ENCODE peak calls at places on chromosomes 4 and X, in eight cellular contexts. D is choroid plexus epithelial cell; L is CD8-positive, alpha-beta T cell; X is PC-3; O is mammary epithelial cell; H is brain microvascular endothelial cell; G is psoas muscle; T is kidney epithelial cell. V is an unnamed sample.

GRCh38 chrX:16739574-16739973 is 20.2 kb downstream of the SYAP1 start:
- DNase-seq in D (peak), L (no peak), X (peak), O (no peak), H (no peak), G (no peak), T (no peak), V (peak)

GRCh38 chr4:67886281-67886680 is 2.5 kb upstream of the TMPRSS11D start:
- DNase-seq in D (peak), L (no peak), X (peak), O (peak), H (peak), G (no peak), T (no peak), V (peak)

GRCh38 chrX:122943918-122944317 is 240.2 kb upstream of the GRIA3 start:
- DNase-seq in D (peak), L (no peak), X (peak), O (peak), H (peak), G (no peak), T (peak), V (no peak)

GRCh38 chrX:40098264-40099045 is 697 bp upstream of the BCOR start:
- DNase-seq in D (peak), L (peak), X (peak), O (peak), H (no peak), G (peak), T (no peak), V (peak)

GRCh38 chr4:157702821-157703220 is 470.0 kb downstream of the GASK1B start:
- DNase-seq in D (no peak), L (no peak), X (no peak), O (no peak), H (no peak), G (no peak), T (no peak), V (no peak)

GRCh38 chr4:170145120-170145519 is 55.4 kb upstream of the AADAT start:
- DNase-seq in D (no peak), L (no peak), X (no peak), O (no peak), H (no peak), G (no peak), T (no peak), V (no peak)

GRCh38 chrX:115697806-115698205 is 136.8 kb downstream of the PLS3 start:
- DNase-seq in D (no peak), L (no peak), X (peak), O (no peak), H (no peak), G (no peak), T (no peak), V (no peak)

GRCh38 chr4:5660185-5660584 is 48.2 kb downstream of the EVC2 start:
- DNase-seq in D (peak), L (no peak), X (peak), O (peak), H (no peak), G (no peak), T (no peak), V (no peak)

GRCh38 chrX:10892605-10893225 is 218.4 kb upstream of the HCCS start:
- DNase-seq in D (no peak), L (no peak), X (no peak), O (peak), H (no peak), G (no peak), T (no peak), V (no peak)

GRCh38 chrX:48071064-48071985 is at the start of gene ZNF630:
- DNase-seq in D (peak), L (peak), X (peak), O (peak), H (peak), G (peak), T (peak), V (no peak)

GRCh38 chr4:87943660-87944149 is 31.8 kb upstream of the SPP1 start:
- DNase-seq in D (no peak), L (no peak), X (no peak), O (no peak), H (no peak), G (no peak), T (no peak), V (no peak)

GRCh38 chr4:143329985-143330384 is 6.7 kb upstream of the GAB1 start:
- DNase-seq in D (no peak), L (no peak), X (no peak), O (no peak), H (no peak), G (no peak), T (no peak), V (no peak)

GRCh38 chrX:134880866-134881265 is 109.9 kb upstream of the SMIM10 start:
- DNase-seq in D (peak), L (no peak), X (no peak), O (no peak), H (peak), G (no peak), T (no peak), V (no peak)

GRCh38 chr4:2931765-2932560 is 31.2 kb downstream of the NOP14 start:
- DNase-seq in D (no peak), L (peak), X (no peak), O (no peak), H (no peak), G (peak), T (no peak), V (peak)

GRCh38 chrX:133549319-133549933 is 134.1 kb upstream of the GPC4 start:
- DNase-seq in D (no peak), L (no peak), X (no peak), O (no peak), H (no peak), G (no peak), T (no peak), V (no peak)

GRCh38 chr4:37742149-37742548 is 56.0 kb upstream of the RELL1 start:
- DNase-seq in D (no peak), L (no peak), X (peak), O (peak), H (no peak), G (no peak), T (no peak), V (no peak)

GRCh38 chr4:3311489-3312171 is 18.8 kb downstream of the RGS12 start:
- DNase-seq in D (no peak), L (no peak), X (peak), O (peak), H (no peak), G (no peak), T (no peak), V (no peak)

GRCh38 chr4:185835336-185835735 is 23.3 kb upstream of the SORBS2 start:
- DNase-seq in D (no peak), L (no peak), X (no peak), O (no peak), H (no peak), G (no peak), T (no peak), V (no peak)

GRCh38 chrX:120697053-120697452 is 67.2 kb upstream of the C1GALT1C1 start:
- DNase-seq in D (no peak), L (peak), X (no peak), O (no peak), H (no peak), G (no peak), T (no peak), V (no peak)

GRCh38 chr4:73436674-73437557 is 895 bp downstream of the AFP start:
- DNase-seq in D (no peak), L (no peak), X (no peak), O (no peak), H (no peak), G (no peak), T (no peak), V (no peak)

GRCh38 chr4:78545275-78546246 is 6.0 kb upstream of the ANXA3 start:
- DNase-seq in D (no peak), L (no peak), X (peak), O (peak), H (no peak), G (no peak), T (no peak), V (no peak)

GRCh38 chr4:166458756-166459155 is 585.7 kb downstream of the TLL1 start:
- DNase-seq in D (peak), L (no peak), X (peak), O (peak), H (peak), G (no peak), T (peak), V (no peak)

GRCh38 chr4:79700356-79700755 is 292.3 kb upstream of the GK2 start:
- DNase-seq in D (no peak), L (no peak), X (no peak), O (no peak), H (no peak), G (no peak), T (no peak), V (no peak)

GRCh38 chrX:13279279-13280009 is 40.4 kb downstream of the ATXN3L start:
- DNase-seq in D (no peak), L (no peak), X (no peak), O (no peak), H (no peak), G (no peak), T (no peak), V (no peak)

GRCh38 chr4:80465238-80465637 is 129.7 kb downstream of the CFAP299 start:
- DNase-seq in D (no peak), L (no peak), X (no peak), O (no peak), H (no peak), G (no peak), T (no peak), V (no peak)

GRCh38 chr4:138749303-138749702 is 266.3 kb upstream of the NOCT start:
- DNase-seq in D (peak), L (no peak), X (no peak), O (peak), H (peak), G (no peak), T (no peak), V (no peak)

GRCh38 chrX:153762636-153763173 is 1.3 kb upstream of the PLXNB3 start:
- DNase-seq in D (no peak), L (no peak), X (no peak), O (no peak), H (no peak), G (no peak), T (no peak), V (no peak)

GRCh38 chrX:98480606-98481005 is 1596.9 kb downstream of the RPA4 start:
- DNase-seq in D (no peak), L (no peak), X (peak), O (peak), H (no peak), G (no peak), T (no peak), V (no peak)

GRCh38 chr4:16573744-16574143 is 324.7 kb downstream of the LDB2 start:
- DNase-seq in D (peak), L (no peak), X (peak), O (no peak), H (no peak), G (no peak), T (no peak), V (no peak)

GRCh38 chr4:102500371-102501175 is 586 bp upstream of the NFKB1 start:
- DNase-seq in D (peak), L (peak), X (peak), O (peak), H (peak), G (peak), T (no peak), V (no peak)

GRCh38 chr4:98468744-98469143 is 189.7 kb downstream of the TSPAN5 start:
- DNase-seq in D (peak), L (no peak), X (no peak), O (no peak), H (peak), G (no peak), T (no peak), V (no peak)

GRCh38 chr4:173365359-173365996 is 5.3 kb upstream of the SAP30 start:
- DNase-seq in D (no peak), L (no peak), X (no peak), O (no peak), H (no peak), G (no peak), T (no peak), V (no peak)

GRCh38 chrX:120310861-120311631 is at the start of gene TMEM255A:
- DNase-seq in D (no peak), L (no peak), X (no peak), O (no peak), H (no peak), G (no peak), T (no peak), V (no peak)

GRCh38 chr4:1682860-1683259 is 1.3 kb downstream of the FAM53A start:
- DNase-seq in D (no peak), L (no peak), X (no peak), O (no peak), H (no peak), G (no peak), T (no peak), V (no peak)

GRCh38 chr4:99633772-99634171 is 23.9 kb downstream of the C4orf54 start:
- DNase-seq in D (no peak), L (no peak), X (no peak), O (peak), H (no peak), G (peak), T (no peak), V (no peak)

GRCh38 chr4:59553739-59554126 is 1646.4 kb upstream of the ADGRL3 start:
- DNase-seq in D (peak), L (no peak), X (peak), O (peak), H (peak), G (no peak), T (peak), V (no peak)

GRCh38 chr4:180617203-180617602 is 1626.0 kb upstream of the TENM3 start:
- DNase-seq in D (no peak), L (no peak), X (peak), O (peak), H (no peak), G (no peak), T (no peak), V (no peak)

GRCh38 chr4:77613267-77613666 is 7.6 kb downstream of the CXCL13 start:
- DNase-seq in D (no peak), L (no peak), X (no peak), O (no peak), H (no peak), G (no peak), T (no peak), V (no peak)

GRCh38 chr4:110616162-110617062 is 6.5 kb downstream of the PITX2 start:
- DNase-seq in D (no peak), L (no peak), X (no peak), O (no peak), H (no peak), G (no peak), T (no peak), V (no peak)

DNA sequence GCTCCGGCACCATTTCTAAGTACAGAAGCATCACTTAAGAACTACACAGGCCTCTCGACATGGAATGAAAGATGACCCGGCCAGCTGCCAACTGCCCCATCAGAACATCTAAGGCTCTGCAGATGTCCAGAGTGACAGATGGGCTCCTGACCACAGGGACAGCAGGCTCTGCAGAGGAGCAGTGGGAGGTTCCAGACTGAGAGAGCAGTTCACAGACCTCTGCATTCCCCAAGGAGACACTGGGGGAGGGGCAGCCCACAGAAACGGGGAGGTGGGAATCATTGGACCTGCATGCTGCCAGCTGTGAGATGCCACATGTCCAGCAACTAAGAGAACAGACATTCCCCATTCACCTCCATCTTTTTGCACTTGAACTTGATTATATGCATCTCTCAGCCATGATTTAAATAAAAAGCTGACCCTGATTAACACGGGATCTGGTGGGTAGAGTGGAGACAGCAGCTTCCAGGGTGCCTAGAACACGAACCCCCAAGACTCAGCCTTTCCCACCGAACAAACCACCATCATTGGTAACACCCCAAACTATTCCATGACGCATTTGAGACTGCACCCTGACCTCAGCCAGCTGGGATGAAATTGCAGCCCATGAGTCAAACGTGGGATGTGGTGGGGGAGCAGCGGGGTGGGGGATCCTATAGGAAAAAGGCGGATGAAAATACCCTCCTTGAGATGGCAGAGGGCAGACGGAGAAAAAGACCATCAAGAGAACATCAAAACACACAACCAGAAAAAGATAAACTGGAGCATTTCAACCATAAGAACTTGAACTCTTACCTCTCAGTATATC is 47.2 kb downstream of the AFAP1 start:
- DNase-seq in D (peak), L (no peak), X (no peak), O (no peak), H (peak), G (no peak), T (no peak), V (no peak)
- H3K4me3 ChIP-seq in D (no peak), L (no peak), X (no peak), O (no peak), H (no peak), G (no peak), T (no peak), V (no peak)

GRCh38 chrX:107935664-107936433 is 46.3 kb downstream of the TEX13B start:
- DNase-seq in D (peak), L (no peak), X (peak), O (peak), H (peak), G (no peak), T (no peak), V (no peak)
- TF ChIP-seq CTCF in D (no peak), L (no peak), X (no peak), O (no peak), H (no peak), G (no peak), T (no peak), V (no peak)

GRCh38 chrX:137684591-137684990 is 118.7 kb downstream of the ZIC3 start:
- DNase-seq in D (no peak), L (no peak), X (no peak), O (no peak), H (no peak), G (no peak), T (no peak), V (no peak)
- H3K4me3 ChIP-seq in D (no peak), L (no peak), X (no peak), O (no peak), H (no peak), G (no peak), T (no peak), V (no peak)

DNA sequence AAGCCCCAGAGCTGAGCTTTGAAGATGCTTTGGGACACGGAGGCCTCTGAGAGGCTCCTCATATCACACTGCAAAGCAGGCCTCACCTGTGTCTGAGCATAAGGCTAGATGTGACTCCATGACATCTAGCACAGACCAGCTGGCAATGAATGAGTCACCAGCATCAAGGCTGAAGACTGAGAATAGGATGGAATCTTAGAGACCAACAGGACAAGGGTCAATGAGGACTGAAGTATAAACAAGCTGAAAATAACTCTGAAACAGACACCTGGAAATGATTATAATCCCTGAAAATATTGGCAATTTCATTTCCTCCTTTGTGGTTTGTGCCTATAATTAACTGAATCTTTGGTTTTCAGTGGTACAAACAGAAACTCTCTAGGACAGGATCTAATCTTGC is 87.1 kb upstream of the PRPS1 start:
- DNase-seq in D (no peak), L (no peak), X (no peak), O (no peak), H (no peak), G (no peak), T (no peak), V (no peak)
- TF ChIP-seq CTCF in D (no peak), L (no peak), X (no peak), O (no peak), H (no peak), G (no peak), T (no peak), V (no peak)

DNA sequence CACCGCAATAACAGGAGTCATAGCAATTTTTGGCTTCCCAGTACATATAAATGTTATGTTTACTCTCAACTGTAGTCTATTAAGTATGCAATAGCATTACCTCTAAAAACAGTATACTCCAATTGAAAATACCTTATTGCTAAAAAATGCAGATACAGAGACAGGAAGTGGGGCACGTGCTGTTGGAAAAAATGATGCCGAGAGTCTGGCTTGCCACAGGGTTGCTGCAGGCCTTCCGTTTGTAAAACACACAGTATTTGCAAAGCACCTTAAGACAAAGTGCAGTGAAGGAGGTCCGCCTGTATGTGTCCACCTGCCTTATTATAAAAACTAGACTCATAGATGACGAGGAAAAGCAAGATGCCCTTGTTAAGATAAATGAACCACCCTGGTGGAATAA is 23.5 kb downstream of the CD99 start:
- DNase-seq in D (no peak), L (no peak), X (no peak), O (no peak), H (no peak), G (no peak), T (no peak), V (no peak)
- H3K4me3 ChIP-seq in D (no peak), L (no peak), X (no peak), O (no peak), H (no peak), G (no peak), T (no peak), V (no peak)

GRCh38 chrX:28701222-28701621 is 114.0 kb downstream of the IL1RAPL1 start:
- DNase-seq in D (peak), L (no peak), X (no peak), O (no peak), H (no peak), G (no peak), T (no peak), V (no peak)
- TF ChIP-seq CTCF in D (peak), L (no peak), X (peak), O (peak), H (no peak), G (no peak), T (peak), V (no peak)

GRCh38 chr4:145566767-145567166 is 52.4 kb upstream of the MMAA start:
- DNase-seq in D (no peak), L (no peak), X (no peak), O (no peak), H (no peak), G (no peak), T (no peak), V (no peak)
- H3K4me3 ChIP-seq in D (no peak), L (no peak), X (no peak), O (no peak), H (no peak), G (no peak), T (no peak), V (no peak)

GRCh38 chrX:131763674-131764073 is 219.8 kb downstream of the OR13H1 start:
- DNase-seq in D (no peak), L (no peak), X (peak), O (peak), H (peak), G (peak), T (peak), V (no peak)

GRCh38 chrX:131764224-131764623 is 220.3 kb downstream of the OR13H1 start:
- DNase-seq in D (no peak), L (no peak), X (no peak), O (peak), H (no peak), G (no peak), T (no peak), V (no peak)

DNA sequence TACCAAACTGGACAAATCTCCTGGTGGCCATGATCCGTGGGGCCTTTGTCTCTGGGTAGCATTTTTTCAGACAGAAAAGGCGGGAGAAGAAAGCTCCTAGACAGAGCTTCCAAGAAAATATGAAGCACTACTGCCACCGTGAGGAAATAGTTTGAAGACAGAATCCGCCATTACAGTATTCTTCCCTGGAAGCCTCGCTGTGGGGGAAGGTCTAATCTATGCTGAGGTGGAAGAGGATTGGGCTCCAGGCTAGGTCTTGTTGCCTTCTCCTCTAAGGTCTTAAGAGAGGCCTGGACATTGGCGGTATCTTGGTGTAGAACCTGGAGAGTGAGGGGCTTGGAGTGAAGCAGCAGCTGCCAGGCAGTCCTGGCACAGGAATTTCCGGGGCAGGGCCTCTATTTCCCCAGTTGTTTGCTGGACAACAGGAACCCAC is 218.9 kb downstream of the OR13H1 start:
- DNase-seq in D (no peak), L (no peak), X (peak), O (peak), H (peak), G (no peak), T (no peak), V (peak)
- TF ChIP-seq CTCF in D (no peak), L (no peak), X (peak), O (peak), H (peak), G (peak), T (peak), V (no peak)